ENCODE peak calls at places on chromosomes 5 and 9, in six cellular contexts. One of them, this sample, is unnamed.

GRCh38 chr9:20831028-20831427 is 147.0 kb downstream of the FOCAD start:
- DNase-seq in thoracic aorta: no peak
- DNase-seq in GM12878: no peak
- DNase-seq in adrenal gland: no peak
- DNase-seq in tibial nerve: no peak
- DNase-seq in upper lobe of right lung: no peak
- DNase-seq in this sample: no peak

GRCh38 chr9:137168575-137168906 is 1.3 kb downstream of the LRRC26 start:
- DNase-seq in thoracic aorta: no peak
- DNase-seq in GM12878: no peak
- DNase-seq in adrenal gland: no peak
- DNase-seq in tibial nerve: no peak
- DNase-seq in upper lobe of right lung: no peak
- DNase-seq in this sample: no peak

GRCh38 chr9:70117835-70118319 is 74.2 kb downstream of the MAMDC2 start:
- DNase-seq in thoracic aorta: no peak
- DNase-seq in GM12878: no peak
- DNase-seq in adrenal gland: no peak
- DNase-seq in tibial nerve: no peak
- DNase-seq in upper lobe of right lung: no peak
- DNase-seq in this sample: no peak

GRCh38 chr5:178340187-178340586 is 107.6 kb upstream of the PHYKPL start:
- DNase-seq in thoracic aorta: no peak
- DNase-seq in GM12878: no peak
- DNase-seq in adrenal gland: no peak
- DNase-seq in tibial nerve: no peak
- DNase-seq in upper lobe of right lung: peak; percentile 38
- DNase-seq in this sample: no peak

GRCh38 chr9:127505396-127506116 is 54.2 kb downstream of the LRSAM1 start:
- DNase-seq in thoracic aorta: no peak
- DNase-seq in GM12878: no peak
- DNase-seq in adrenal gland: peak; percentile 76
- DNase-seq in tibial nerve: no peak
- DNase-seq in upper lobe of right lung: peak; percentile 61
- DNase-seq in this sample: no peak

GRCh38 chr5:138754699-138755057 is 1.5 kb downstream of the CTNNA1 start:
- DNase-seq in thoracic aorta: no peak
- DNase-seq in GM12878: no peak
- DNase-seq in adrenal gland: peak; percentile 48
- DNase-seq in tibial nerve: no peak
- DNase-seq in upper lobe of right lung: no peak
- DNase-seq in this sample: no peak

GRCh38 chr9:97511762-97512429 is 10.4 kb downstream of the TMOD1 start:
- DNase-seq in thoracic aorta: no peak
- DNase-seq in GM12878: no peak
- DNase-seq in adrenal gland: peak; percentile 29
- DNase-seq in tibial nerve: no peak
- DNase-seq in upper lobe of right lung: no peak
- DNase-seq in this sample: no peak

GRCh38 chr5:142661143-142661542 is 24.7 kb downstream of the FGF1 start:
- DNase-seq in thoracic aorta: no peak
- DNase-seq in GM12878: no peak
- DNase-seq in adrenal gland: no peak
- DNase-seq in tibial nerve: no peak
- DNase-seq in upper lobe of right lung: no peak
- DNase-seq in this sample: no peak

DNA sequence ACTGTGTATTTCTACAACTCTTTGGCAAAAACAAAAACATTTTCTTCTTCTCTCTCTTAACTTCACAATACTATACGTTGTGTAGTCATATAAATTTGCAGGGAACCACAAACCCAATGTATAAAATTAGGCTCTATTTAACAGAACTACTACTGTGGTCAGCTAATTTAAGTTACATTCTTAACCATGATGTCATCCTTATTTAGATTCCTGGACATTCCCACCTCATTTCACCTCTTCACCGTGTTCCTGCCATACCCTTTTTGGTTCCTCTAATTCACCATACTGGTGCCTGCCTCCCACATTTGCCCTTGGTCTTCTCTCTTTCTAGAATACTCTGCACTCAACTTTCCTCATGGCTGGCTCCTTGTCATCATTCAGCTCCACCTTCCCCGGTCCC is 75.7 kb upstream of the SH3GL2 start:
- DNase-seq in thoracic aorta: no peak
- DNase-seq in GM12878: no peak
- DNase-seq in adrenal gland: no peak
- DNase-seq in tibial nerve: no peak
- DNase-seq in upper lobe of right lung: no peak
- DNase-seq in this sample: no peak
- H3K27ac ChIP-seq in thoracic aorta: no peak overlapping the region
- H3K27ac ChIP-seq in GM12878: no peak overlapping the region
- H3K27ac ChIP-seq in adrenal gland: no peak overlapping the region
- H3K27ac ChIP-seq in tibial nerve: no peak overlapping the region
- H3K27ac ChIP-seq in upper lobe of right lung: no peak overlapping the region
- H3K27ac ChIP-seq in this sample: no peak overlapping the region

DNA sequence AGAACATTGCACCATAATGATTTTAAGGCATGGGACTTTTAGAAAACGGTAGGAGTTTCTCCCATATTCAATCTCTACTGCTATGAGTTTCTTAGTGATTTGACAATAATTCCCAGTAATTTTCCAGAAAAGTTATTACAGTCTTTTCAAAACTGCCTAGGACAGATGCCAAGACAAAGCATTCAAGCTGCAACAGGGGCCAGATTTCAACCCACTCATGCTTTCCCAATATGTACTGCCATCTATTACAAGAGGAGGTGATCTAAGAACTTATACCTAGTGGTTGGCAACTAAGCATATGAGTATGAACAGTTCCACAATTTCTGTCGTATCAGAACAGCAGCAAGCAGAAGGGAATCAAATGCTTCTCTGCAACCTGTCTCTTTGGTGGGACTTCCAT is 95.1 kb upstream of the TMED7 start:
- DNase-seq in thoracic aorta: no peak
- DNase-seq in GM12878: no peak
- DNase-seq in adrenal gland: no peak
- DNase-seq in tibial nerve: no peak
- DNase-seq in upper lobe of right lung: no peak
- DNase-seq in this sample: no peak
- H3K27ac ChIP-seq in thoracic aorta: peak overlapping the region; percentile 45
- H3K27ac ChIP-seq in GM12878: no peak overlapping the region
- H3K27ac ChIP-seq in adrenal gland: no peak overlapping the region
- H3K27ac ChIP-seq in tibial nerve: no peak overlapping the region
- H3K27ac ChIP-seq in upper lobe of right lung: no peak overlapping the region
- H3K27ac ChIP-seq in this sample: no peak overlapping the region

DNA sequence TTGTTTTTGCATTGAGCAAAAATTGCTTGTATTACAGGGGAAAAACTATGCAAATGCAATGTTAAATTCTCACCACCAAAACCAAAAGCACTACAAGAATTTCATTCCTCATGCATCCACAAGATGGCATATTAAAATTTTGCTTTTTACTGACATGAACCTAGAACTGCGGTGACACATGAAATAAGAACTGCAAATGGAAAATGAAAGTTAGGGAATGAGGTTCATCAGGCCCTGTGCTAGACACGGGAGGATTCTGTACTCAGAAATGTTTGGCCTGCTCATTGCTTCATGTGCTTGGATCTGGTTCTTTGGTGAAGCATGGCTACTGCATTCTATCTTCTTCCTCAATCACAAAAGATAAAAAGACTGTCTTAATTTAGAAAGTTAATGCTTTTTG is 9.1 kb upstream of the RFK start:
- DNase-seq in thoracic aorta: no peak
- DNase-seq in GM12878: peak; percentile 55
- DNase-seq in adrenal gland: peak; percentile 36
- DNase-seq in tibial nerve: no peak
- DNase-seq in upper lobe of right lung: no peak
- DNase-seq in this sample: no peak
- H3K27ac ChIP-seq in thoracic aorta: no peak overlapping the region
- H3K27ac ChIP-seq in GM12878: no peak overlapping the region
- H3K27ac ChIP-seq in adrenal gland: peak overlapping the region; percentile 76
- H3K27ac ChIP-seq in tibial nerve: no peak overlapping the region
- H3K27ac ChIP-seq in upper lobe of right lung: peak overlapping the region; percentile 24
- H3K27ac ChIP-seq in this sample: no peak overlapping the region

GRCh38 chr9:94800424-94801117 is 74.1 kb downstream of the AOPEP start:
- DNase-seq in thoracic aorta: no peak
- DNase-seq in GM12878: no peak
- DNase-seq in adrenal gland: no peak
- DNase-seq in tibial nerve: peak; percentile 31
- DNase-seq in upper lobe of right lung: no peak
- DNase-seq in this sample: no peak
- H3K27ac ChIP-seq in thoracic aorta: peak overlapping the region; percentile 98
- H3K27ac ChIP-seq in GM12878: no peak overlapping the region
- H3K27ac ChIP-seq in adrenal gland: no peak overlapping the region
- H3K27ac ChIP-seq in tibial nerve: peak overlapping the region; percentile 71
- H3K27ac ChIP-seq in upper lobe of right lung: peak overlapping the region; percentile 51
- H3K27ac ChIP-seq in this sample: peak overlapping the region; percentile 81

GRCh38 chr5:93604119-93604963 is 21.3 kb downstream of the NR2F1 start:
- DNase-seq in thoracic aorta: no peak
- DNase-seq in GM12878: no peak
- DNase-seq in adrenal gland: peak; percentile 47
- DNase-seq in tibial nerve: no peak
- DNase-seq in upper lobe of right lung: peak; percentile 66
- DNase-seq in this sample: no peak
- H3K27ac ChIP-seq in thoracic aorta: no peak overlapping the region
- H3K27ac ChIP-seq in GM12878: no peak overlapping the region
- H3K27ac ChIP-seq in adrenal gland: no peak overlapping the region
- H3K27ac ChIP-seq in tibial nerve: peak overlapping the region; percentile 89
- H3K27ac ChIP-seq in upper lobe of right lung: peak overlapping the region; percentile 76
- H3K27ac ChIP-seq in this sample: peak overlapping the region; percentile 22

GRCh38 chr9:111298831-111299603 is 31.0 kb downstream of the OR2K2 start:
- DNase-seq in thoracic aorta: no peak
- DNase-seq in GM12878: peak; percentile 37
- DNase-seq in adrenal gland: peak; percentile 35
- DNase-seq in tibial nerve: peak; percentile 64
- DNase-seq in upper lobe of right lung: no peak
- DNase-seq in this sample: peak; percentile 42

GRCh38 chr9:111301195-111301594 is 28.8 kb downstream of the OR2K2 start:
- DNase-seq in thoracic aorta: no peak
- DNase-seq in GM12878: no peak
- DNase-seq in adrenal gland: no peak
- DNase-seq in tibial nerve: no peak
- DNase-seq in upper lobe of right lung: no peak
- DNase-seq in this sample: no peak

GRCh38 chr9:111297061-111297824 is 32.8 kb downstream of the OR2K2 start:
- DNase-seq in thoracic aorta: no peak
- DNase-seq in GM12878: no peak
- DNase-seq in adrenal gland: no peak
- DNase-seq in tibial nerve: no peak
- DNase-seq in upper lobe of right lung: no peak
- DNase-seq in this sample: no peak

GRCh38 chr9:111300140-111300735 is 29.8 kb downstream of the OR2K2 start:
- DNase-seq in thoracic aorta: no peak
- DNase-seq in GM12878: no peak
- DNase-seq in adrenal gland: no peak
- DNase-seq in tibial nerve: no peak
- DNase-seq in upper lobe of right lung: no peak
- DNase-seq in this sample: no peak

DNA sequence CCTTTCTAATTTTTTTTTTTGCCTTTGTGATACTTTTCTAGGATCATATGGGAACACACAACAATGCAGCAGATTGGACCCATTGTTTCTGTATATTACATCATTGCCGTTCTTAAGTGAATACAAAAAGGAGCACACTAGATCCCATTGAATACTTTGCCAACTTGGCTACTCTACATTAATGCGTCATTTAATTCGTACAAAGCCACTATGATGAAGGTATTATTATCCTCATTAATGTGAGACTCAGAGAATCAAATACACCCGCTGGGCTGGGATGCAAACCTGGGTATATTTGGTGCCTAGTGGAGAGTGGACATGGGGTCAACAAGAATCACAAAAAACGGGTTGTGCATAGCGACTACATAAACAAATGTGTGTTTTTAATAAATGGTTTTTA is 31.9 kb downstream of the OR2K2 start:
- DNase-seq in thoracic aorta: no peak
- DNase-seq in GM12878: no peak
- DNase-seq in adrenal gland: no peak
- DNase-seq in tibial nerve: no peak
- DNase-seq in upper lobe of right lung: no peak
- DNase-seq in this sample: no peak
- H3K27ac ChIP-seq in thoracic aorta: no peak overlapping the region
- H3K27ac ChIP-seq in GM12878: no peak overlapping the region
- H3K27ac ChIP-seq in adrenal gland: no peak overlapping the region
- H3K27ac ChIP-seq in tibial nerve: no peak overlapping the region
- H3K27ac ChIP-seq in upper lobe of right lung: no peak overlapping the region
- H3K27ac ChIP-seq in this sample: peak overlapping the region; percentile 88

DNA sequence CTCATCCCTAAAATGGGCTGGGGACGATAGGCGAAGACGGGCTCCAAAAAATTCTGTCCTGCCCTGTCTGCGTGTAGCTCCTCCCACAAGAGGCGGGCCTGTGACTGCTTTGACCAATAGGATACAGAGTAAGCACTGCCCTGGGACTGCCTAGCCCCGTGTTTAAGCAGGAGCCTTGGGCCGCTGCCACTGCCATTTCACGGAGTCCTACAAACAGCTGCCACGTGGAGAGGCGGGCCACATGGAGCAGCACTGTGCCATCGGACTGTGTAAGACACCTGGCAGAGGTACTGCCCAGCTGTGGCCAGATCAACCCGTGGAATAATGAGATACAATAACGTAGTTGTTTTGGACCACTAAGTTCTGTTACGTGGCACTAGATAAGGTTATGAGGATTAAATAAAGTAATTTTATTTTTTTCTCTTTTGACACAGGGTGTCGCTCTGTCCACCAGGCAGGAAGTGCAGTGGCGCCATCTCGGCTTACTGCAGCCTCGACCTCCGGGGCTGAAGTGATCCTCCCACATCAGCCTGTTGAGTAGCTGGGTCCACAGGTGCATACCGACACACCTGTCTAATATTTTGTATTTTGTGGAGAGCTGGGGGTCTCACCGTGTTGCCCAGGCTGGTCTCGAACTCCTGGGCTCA is 87.2 kb downstream of the LMNB1 start:
- DNase-seq in thoracic aorta: no peak
- DNase-seq in GM12878: no peak
- DNase-seq in adrenal gland: no peak
- DNase-seq in tibial nerve: no peak
- DNase-seq in upper lobe of right lung: no peak
- DNase-seq in this sample: no peak
- H3K27ac ChIP-seq in thoracic aorta: no peak overlapping the region
- H3K27ac ChIP-seq in GM12878: no peak overlapping the region
- H3K27ac ChIP-seq in adrenal gland: no peak overlapping the region
- H3K27ac ChIP-seq in tibial nerve: no peak overlapping the region
- H3K27ac ChIP-seq in upper lobe of right lung: no peak overlapping the region
- H3K27ac ChIP-seq in this sample: no peak overlapping the region